ENCODE peak calls at places on chromosomes 7 and 10, in ten cellular contexts. One of them, this sample, is unnamed.

GRCh38 chr7:99006739-99007424 is 128.6 kb downstream of the TRRAP start:
- DNase-seq in activated CD8-positive, alpha-beta memory T cell treated with anti-CD3 and anti-CD28 coated beads for 4 hours: no peak
- DNase-seq in NCI-H1417: no peak
- DNase-seq in neural crest cell: no peak
- DNase-seq in progenitor cell of endocrine pancreas: no peak
- DNase-seq in lower leg skin: no peak
- DNase-seq in dorsolateral prefrontal cortex: no peak
- DNase-seq in type B pancreatic cell: peak; percentile 51
- DNase-seq in NCI-H510A treated with DMSO at 0.1 percent for 48 hours: no peak
- DNase-seq in endothelial cell: no peak
- DNase-seq in this sample: peak; percentile 13

GRCh38 chr10:97601268-97602215 is 12.0 kb downstream of the C10orf62 start:
- DNase-seq in activated CD8-positive, alpha-beta memory T cell treated with anti-CD3 and anti-CD28 coated beads for 4 hours: no peak
- DNase-seq in NCI-H1417: no peak
- DNase-seq in neural crest cell: no peak
- DNase-seq in progenitor cell of endocrine pancreas: no peak
- DNase-seq in lower leg skin: no peak
- DNase-seq in dorsolateral prefrontal cortex: no peak
- DNase-seq in type B pancreatic cell: no peak
- DNase-seq in NCI-H510A treated with DMSO at 0.1 percent for 48 hours: no peak
- DNase-seq in endothelial cell: no peak
- DNase-seq in this sample: no peak

GRCh38 chr7:111090834-111091233 is at the start of gene LRRN3:
- DNase-seq in activated CD8-positive, alpha-beta memory T cell treated with anti-CD3 and anti-CD28 coated beads for 4 hours: peak; percentile 13
- DNase-seq in NCI-H1417: peak; percentile 77
- DNase-seq in neural crest cell: peak; percentile 11
- DNase-seq in progenitor cell of endocrine pancreas: no peak
- DNase-seq in lower leg skin: no peak
- DNase-seq in dorsolateral prefrontal cortex: peak; percentile 53
- DNase-seq in type B pancreatic cell: no peak
- DNase-seq in NCI-H510A treated with DMSO at 0.1 percent for 48 hours: peak; percentile 10
- DNase-seq in endothelial cell: no peak
- DNase-seq in this sample: peak; percentile 86

GRCh38 chr7:69880848-69881247 is 282.6 kb downstream of the AUTS2 start:
- DNase-seq in activated CD8-positive, alpha-beta memory T cell treated with anti-CD3 and anti-CD28 coated beads for 4 hours: no peak
- DNase-seq in NCI-H1417: peak; percentile 73
- DNase-seq in neural crest cell: no peak
- DNase-seq in progenitor cell of endocrine pancreas: no peak
- DNase-seq in lower leg skin: no peak
- DNase-seq in dorsolateral prefrontal cortex: no peak
- DNase-seq in type B pancreatic cell: no peak
- DNase-seq in NCI-H510A treated with DMSO at 0.1 percent for 48 hours: peak; percentile 63
- DNase-seq in endothelial cell: no peak
- DNase-seq in this sample: no peak

GRCh38 chr10:69963178-69963834 is 89.3 kb upstream of the MACROH2A2 start:
- DNase-seq in activated CD8-positive, alpha-beta memory T cell treated with anti-CD3 and anti-CD28 coated beads for 4 hours: no peak
- DNase-seq in NCI-H1417: no peak
- DNase-seq in neural crest cell: no peak
- DNase-seq in progenitor cell of endocrine pancreas: no peak
- DNase-seq in lower leg skin: peak; percentile 8
- DNase-seq in dorsolateral prefrontal cortex: no peak
- DNase-seq in type B pancreatic cell: peak; percentile 49
- DNase-seq in NCI-H510A treated with DMSO at 0.1 percent for 48 hours: no peak
- DNase-seq in endothelial cell: no peak
- DNase-seq in this sample: no peak

GRCh38 chr7:99369767-99370353 is 4.7 kb upstream of the ARPC1B start:
- DNase-seq in activated CD8-positive, alpha-beta memory T cell treated with anti-CD3 and anti-CD28 coated beads for 4 hours: no peak
- DNase-seq in NCI-H1417: no peak
- DNase-seq in neural crest cell: no peak
- DNase-seq in progenitor cell of endocrine pancreas: no peak
- DNase-seq in lower leg skin: no peak
- DNase-seq in dorsolateral prefrontal cortex: no peak
- DNase-seq in type B pancreatic cell: no peak
- DNase-seq in NCI-H510A treated with DMSO at 0.1 percent for 48 hours: no peak
- DNase-seq in endothelial cell: no peak
- DNase-seq in this sample: peak; percentile 63

GRCh38 chr7:75909521-75910132 is 5.3 kb upstream of the POR start:
- DNase-seq in activated CD8-positive, alpha-beta memory T cell treated with anti-CD3 and anti-CD28 coated beads for 4 hours: no peak
- DNase-seq in NCI-H1417: no peak
- DNase-seq in neural crest cell: no peak
- DNase-seq in progenitor cell of endocrine pancreas: no peak
- DNase-seq in lower leg skin: no peak
- DNase-seq in dorsolateral prefrontal cortex: no peak
- DNase-seq in type B pancreatic cell: no peak
- DNase-seq in NCI-H510A treated with DMSO at 0.1 percent for 48 hours: no peak
- DNase-seq in endothelial cell: no peak
- DNase-seq in this sample: no peak

GRCh38 chr7:116801092-116801710 is 61.2 kb upstream of the CAPZA2 start:
- DNase-seq in activated CD8-positive, alpha-beta memory T cell treated with anti-CD3 and anti-CD28 coated beads for 4 hours: no peak
- DNase-seq in NCI-H1417: no peak
- DNase-seq in neural crest cell: no peak
- DNase-seq in progenitor cell of endocrine pancreas: no peak
- DNase-seq in lower leg skin: no peak
- DNase-seq in dorsolateral prefrontal cortex: no peak
- DNase-seq in type B pancreatic cell: no peak
- DNase-seq in NCI-H510A treated with DMSO at 0.1 percent for 48 hours: no peak
- DNase-seq in endothelial cell: no peak
- DNase-seq in this sample: no peak

GRCh38 chr10:100364735-100365391 is 17.8 kb downstream of the SCD start:
- DNase-seq in activated CD8-positive, alpha-beta memory T cell treated with anti-CD3 and anti-CD28 coated beads for 4 hours: no peak
- DNase-seq in NCI-H1417: no peak
- DNase-seq in neural crest cell: no peak
- DNase-seq in progenitor cell of endocrine pancreas: no peak
- DNase-seq in lower leg skin: peak; percentile 83
- DNase-seq in dorsolateral prefrontal cortex: no peak
- DNase-seq in type B pancreatic cell: no peak
- DNase-seq in NCI-H510A treated with DMSO at 0.1 percent for 48 hours: peak; percentile 47
- DNase-seq in endothelial cell: no peak
- DNase-seq in this sample: peak; percentile 93

GRCh38 chr7:41870017-41870416 is 167.1 kb upstream of the INHBA start:
- DNase-seq in activated CD8-positive, alpha-beta memory T cell treated with anti-CD3 and anti-CD28 coated beads for 4 hours: no peak
- DNase-seq in NCI-H1417: no peak
- DNase-seq in neural crest cell: no peak
- DNase-seq in progenitor cell of endocrine pancreas: no peak
- DNase-seq in lower leg skin: no peak
- DNase-seq in dorsolateral prefrontal cortex: no peak
- DNase-seq in type B pancreatic cell: no peak
- DNase-seq in NCI-H510A treated with DMSO at 0.1 percent for 48 hours: no peak
- DNase-seq in endothelial cell: no peak
- DNase-seq in this sample: no peak

GRCh38 chr7:55365103-55365679 is at the start of gene LANCL2:
- DNase-seq in activated CD8-positive, alpha-beta memory T cell treated with anti-CD3 and anti-CD28 coated beads for 4 hours: peak; percentile 13
- DNase-seq in NCI-H1417: no peak
- DNase-seq in neural crest cell: no peak
- DNase-seq in progenitor cell of endocrine pancreas: no peak
- DNase-seq in lower leg skin: peak; percentile 30
- DNase-seq in dorsolateral prefrontal cortex: peak; percentile 40
- DNase-seq in type B pancreatic cell: no peak
- DNase-seq in NCI-H510A treated with DMSO at 0.1 percent for 48 hours: peak; percentile 78
- DNase-seq in endothelial cell: no peak
- DNase-seq in this sample: peak; percentile 70

GRCh38 chr10:67837519-67838314 is at the start of gene DNAJC12:
- DNase-seq in activated CD8-positive, alpha-beta memory T cell treated with anti-CD3 and anti-CD28 coated beads for 4 hours: no peak
- DNase-seq in NCI-H1417: peak; percentile 44
- DNase-seq in neural crest cell: no peak
- DNase-seq in progenitor cell of endocrine pancreas: no peak
- DNase-seq in lower leg skin: no peak
- DNase-seq in dorsolateral prefrontal cortex: no peak
- DNase-seq in type B pancreatic cell: no peak
- DNase-seq in NCI-H510A treated with DMSO at 0.1 percent for 48 hours: peak; percentile 91
- DNase-seq in endothelial cell: no peak
- DNase-seq in this sample: peak; percentile 73

GRCh38 chr10:86306628-86307278 is 59.8 kb downstream of the GRID1 start:
- DNase-seq in activated CD8-positive, alpha-beta memory T cell treated with anti-CD3 and anti-CD28 coated beads for 4 hours: no peak
- DNase-seq in NCI-H1417: no peak
- DNase-seq in neural crest cell: peak; percentile 53
- DNase-seq in progenitor cell of endocrine pancreas: peak; percentile 57
- DNase-seq in lower leg skin: no peak
- DNase-seq in dorsolateral prefrontal cortex: no peak
- DNase-seq in type B pancreatic cell: no peak
- DNase-seq in NCI-H510A treated with DMSO at 0.1 percent for 48 hours: no peak
- DNase-seq in endothelial cell: peak; percentile 62
- DNase-seq in this sample: peak; percentile 11

GRCh38 chr7:47663239-47663638 is 81.3 kb upstream of the TNS3 start:
- DNase-seq in activated CD8-positive, alpha-beta memory T cell treated with anti-CD3 and anti-CD28 coated beads for 4 hours: no peak
- DNase-seq in NCI-H1417: no peak
- DNase-seq in neural crest cell: no peak
- DNase-seq in progenitor cell of endocrine pancreas: no peak
- DNase-seq in lower leg skin: no peak
- DNase-seq in dorsolateral prefrontal cortex: no peak
- DNase-seq in type B pancreatic cell: no peak
- DNase-seq in NCI-H510A treated with DMSO at 0.1 percent for 48 hours: no peak
- DNase-seq in endothelial cell: no peak
- DNase-seq in this sample: no peak

GRCh38 chr10:28370107-28370835 is 67.4 kb upstream of the MPP7 start:
- DNase-seq in activated CD8-positive, alpha-beta memory T cell treated with anti-CD3 and anti-CD28 coated beads for 4 hours: no peak
- DNase-seq in NCI-H1417: no peak
- DNase-seq in neural crest cell: no peak
- DNase-seq in progenitor cell of endocrine pancreas: no peak
- DNase-seq in lower leg skin: no peak
- DNase-seq in dorsolateral prefrontal cortex: no peak
- DNase-seq in type B pancreatic cell: no peak
- DNase-seq in NCI-H510A treated with DMSO at 0.1 percent for 48 hours: no peak
- DNase-seq in endothelial cell: no peak
- DNase-seq in this sample: no peak

GRCh38 chr10:121416071-121416470 is 182.2 kb downstream of the FGFR2 start:
- DNase-seq in activated CD8-positive, alpha-beta memory T cell treated with anti-CD3 and anti-CD28 coated beads for 4 hours: no peak
- DNase-seq in NCI-H1417: no peak
- DNase-seq in neural crest cell: no peak
- DNase-seq in progenitor cell of endocrine pancreas: no peak
- DNase-seq in lower leg skin: no peak
- DNase-seq in dorsolateral prefrontal cortex: no peak
- DNase-seq in type B pancreatic cell: no peak
- DNase-seq in NCI-H510A treated with DMSO at 0.1 percent for 48 hours: no peak
- DNase-seq in endothelial cell: no peak
- DNase-seq in this sample: no peak

GRCh38 chr7:159067870-159068787 is 76.5 kb downstream of the VIPR2 start:
- DNase-seq in activated CD8-positive, alpha-beta memory T cell treated with anti-CD3 and anti-CD28 coated beads for 4 hours: no peak
- DNase-seq in NCI-H1417: no peak
- DNase-seq in neural crest cell: no peak
- DNase-seq in progenitor cell of endocrine pancreas: no peak
- DNase-seq in lower leg skin: no peak
- DNase-seq in dorsolateral prefrontal cortex: no peak
- DNase-seq in type B pancreatic cell: no peak
- DNase-seq in NCI-H510A treated with DMSO at 0.1 percent for 48 hours: no peak
- DNase-seq in endothelial cell: no peak
- DNase-seq in this sample: peak; percentile 2

GRCh38 chr7:41880107-41880506 is 177.2 kb upstream of the INHBA start:
- DNase-seq in activated CD8-positive, alpha-beta memory T cell treated with anti-CD3 and anti-CD28 coated beads for 4 hours: no peak
- DNase-seq in NCI-H1417: no peak
- DNase-seq in neural crest cell: no peak
- DNase-seq in progenitor cell of endocrine pancreas: no peak
- DNase-seq in lower leg skin: no peak
- DNase-seq in dorsolateral prefrontal cortex: no peak
- DNase-seq in type B pancreatic cell: no peak
- DNase-seq in NCI-H510A treated with DMSO at 0.1 percent for 48 hours: no peak
- DNase-seq in endothelial cell: no peak
- DNase-seq in this sample: peak; percentile 82

GRCh38 chr7:47301657-47302295 is 280.1 kb downstream of the TNS3 start:
- DNase-seq in activated CD8-positive, alpha-beta memory T cell treated with anti-CD3 and anti-CD28 coated beads for 4 hours: no peak
- DNase-seq in NCI-H1417: no peak
- DNase-seq in neural crest cell: no peak
- DNase-seq in progenitor cell of endocrine pancreas: no peak
- DNase-seq in lower leg skin: no peak
- DNase-seq in dorsolateral prefrontal cortex: no peak
- DNase-seq in type B pancreatic cell: no peak
- DNase-seq in NCI-H510A treated with DMSO at 0.1 percent for 48 hours: no peak
- DNase-seq in endothelial cell: no peak
- DNase-seq in this sample: peak; percentile 63

GRCh38 chr10:47378606-47379444 is 5.3 kb downstream of the ZNF488 start:
- DNase-seq in activated CD8-positive, alpha-beta memory T cell treated with anti-CD3 and anti-CD28 coated beads for 4 hours: no peak
- DNase-seq in NCI-H1417: no peak
- DNase-seq in neural crest cell: no peak
- DNase-seq in progenitor cell of endocrine pancreas: no peak
- DNase-seq in lower leg skin: peak; percentile 11
- DNase-seq in dorsolateral prefrontal cortex: no peak
- DNase-seq in type B pancreatic cell: peak; percentile 36
- DNase-seq in NCI-H510A treated with DMSO at 0.1 percent for 48 hours: no peak
- DNase-seq in endothelial cell: peak; percentile 1
- DNase-seq in this sample: no peak